ENCODE peak calls at places on chromosome 19, in six cellular contexts. H is activated T-cell treated with anti-CD3 and anti-CD28 coated beads, Interleukin-2, amount 50 U/mL, for 1 hour; W is RWPE1; O is AG08396; Y is NCI-H526 treated with DMSO at 0.1 percent for 48 hours; V is cardiac fibroblast. K is an unnamed sample.

GRCh38 chr19:16888629-16889371 is at the start of gene F2RL3:
- DNase-seq in H (no peak), W (no peak), O (peak; percentile 36), Y (no peak), V (peak; percentile 46), K (no peak)

GRCh38 chr19:33718668-33719259 is 77.9 kb upstream of the KCTD15 start:
- DNase-seq in H (no peak), W (no peak), O (no peak), Y (no peak), V (no peak), K (no peak)

GRCh38 chr19:4523306-4524110 is 5.2 kb upstream of the PLIN4 start:
- DNase-seq in H (peak; percentile 23), W (no peak), O (peak; percentile 75), Y (no peak), V (peak; percentile 57), K (no peak)

GRCh38 chr19:47274891-47275865 is 493 bp downstream of the INAFM1 start:
- DNase-seq in H (no peak), W (no peak), O (no peak), Y (no peak), V (peak; percentile 24), K (no peak)

GRCh38 chr19:9914001-9914314 is 22.4 kb downstream of the OLFM2 start:
- DNase-seq in H (peak; percentile 28), W (peak; percentile 32), O (peak; percentile 54), Y (no peak), V (no peak), K (no peak)

GRCh38 chr19:35404879-35405622 is 34.2 kb downstream of the GPR42 start:
- DNase-seq in H (no peak), W (peak; percentile 90), O (peak; percentile 78), Y (no peak), V (peak; percentile 93), K (peak; percentile 25)

GRCh38 chr19:53772943-53773342 is 51.2 kb downstream of the NLRP12 start:
- DNase-seq in H (no peak), W (peak; percentile 26), O (peak; percentile 62), Y (peak; percentile 64), V (peak; percentile 61), K (peak; percentile 53)

GRCh38 chr19:55691561-55692481 is 16.8 kb downstream of the EPN1 start:
- DNase-seq in H (no peak), W (no peak), O (no peak), Y (no peak), V (no peak), K (no peak)

GRCh38 chr19:58572818-58573657 is at the start of gene MZF1:
- DNase-seq in H (peak; percentile 100), W (peak; percentile 97), O (peak; percentile 98), Y (no peak), V (peak; percentile 100), K (peak; percentile 99)

GRCh38 chr19:40995355-40995754 is 4.3 kb downstream of the CYP2B6 start:
- DNase-seq in H (no peak), W (peak; percentile 57), O (no peak), Y (no peak), V (no peak), K (no peak)

GRCh38 chr19:50968709-50969412 is 530 bp downstream of the KLK6 start:
- DNase-seq in H (no peak), W (no peak), O (no peak), Y (no peak), V (peak; percentile 2), K (no peak)

GRCh38 chr19:36771275-36772231 is 1.1 kb downstream of the ZNF850 start:
- DNase-seq in H (no peak), W (peak; percentile 45), O (peak; percentile 66), Y (peak; percentile 11), V (peak; percentile 93), K (no peak)

GRCh38 chr19:51181913-51182419 is 39.9 kb downstream of the SIGLEC7 start:
- DNase-seq in H (no peak), W (no peak), O (no peak), Y (no peak), V (no peak), K (no peak)